ENCODE peak calls at places on chromosome 1, in seven cellular contexts. A is aorta, C is right lobe of liver, L is cardiac muscle cell, Y is colonic mucosa, X is osteoblast, O is mesenchymal stem cell. Z is an unnamed sample. For H3K27me3, the result is how much of the 10 kb centered on the place peaks cover.

GRCh38 chr1:203480084-203480483 is 4.5 kb downstream of the PRELP start:
- DNase-seq in A (no peak), C (no peak), L (peak), Y (no peak), X (no peak), O (peak), Z (no peak)

GRCh38 chr1:51488372-51489050 is 30.6 kb downstream of the EPS15 start:
- DNase-seq in A (no peak), C (no peak), L (peak), Y (no peak), X (no peak), O (peak), Z (no peak)

GRCh38 chr1:156608981-156609380 is 7.7 kb upstream of the GPATCH4 start:
- DNase-seq in A (peak), C (no peak), L (no peak), Y (peak), X (no peak), O (peak), Z (peak)

GRCh38 chr1:111707906-111708305 is 31.3 kb downstream of the INKA2 start:
- DNase-seq in A (no peak), C (no peak), L (peak), Y (no peak), X (no peak), O (peak), Z (no peak)

GRCh38 chr1:212561501-212561931 is 47.0 kb upstream of the ATF3 start:
- DNase-seq in A (peak), C (no peak), L (peak), Y (no peak), X (peak), O (peak), Z (no peak)

GRCh38 chr1:64527191-64527590 is 57.3 kb downstream of the CACHD1 start:
- DNase-seq in A (no peak), C (no peak), L (no peak), Y (no peak), X (no peak), O (no peak), Z (no peak)

GRCh38 chr1:54904476-54905048 is 17.6 kb upstream of the DHCR24 start:
- DNase-seq in A (no peak), C (no peak), L (peak), Y (no peak), X (peak), O (peak), Z (no peak)

GRCh38 chr1:16921391-16922185 is at the start of gene CROCC:
- DNase-seq in A (peak), C (no peak), L (peak), Y (no peak), X (peak), O (peak), Z (peak)

GRCh38 chr1:160954158-160955104 is at the start of gene ITLN2:
- DNase-seq in A (no peak), C (no peak), L (peak), Y (peak), X (peak), O (peak), Z (peak)

GRCh38 chr1:239955431-239955830 is 136.3 kb upstream of the FMN2 start:
- DNase-seq in A (no peak), C (no peak), L (no peak), Y (no peak), X (no peak), O (no peak), Z (no peak)

GRCh38 chr1:151968058-151968457 is 25.6 kb downstream of the S100A10 start:
- DNase-seq in A (no peak), C (no peak), L (peak), Y (peak), X (peak), O (peak), Z (peak)

GRCh38 chr1:225770586-225771248 is 6.9 kb upstream of the SRP9 start:
- DNase-seq in A (no peak), C (peak), L (peak), Y (no peak), X (no peak), O (no peak), Z (peak)

GRCh38 chr1:7249516-7249915 is 464.3 kb downstream of the CAMTA1 start:
- DNase-seq in A (no peak), C (no peak), L (no peak), Y (no peak), X (no peak), O (no peak), Z (no peak)

DNA sequence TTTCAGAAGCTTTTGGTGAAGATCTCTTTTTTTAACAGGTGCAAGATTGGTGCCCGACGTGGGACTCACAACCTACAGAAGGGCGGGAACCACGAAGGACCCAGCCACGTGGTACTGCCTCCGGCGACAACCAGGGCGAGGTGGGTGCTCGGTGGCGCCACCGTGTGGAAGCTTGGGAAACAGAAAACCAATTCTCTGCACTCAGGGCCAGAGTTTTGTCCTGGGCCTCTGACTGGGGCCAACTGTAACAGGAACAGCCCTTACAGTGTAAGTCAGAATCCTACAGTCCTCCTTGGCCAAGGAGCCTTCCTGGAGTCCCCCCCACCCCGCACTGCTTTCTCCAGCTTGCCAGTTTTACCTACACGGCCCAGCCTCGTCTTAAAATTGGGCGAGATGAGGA is 11.6 kb upstream of the S100A7A start:
- DNase-seq in A (peak), C (peak), L (no peak), Y (peak), X (no peak), O (no peak), Z (peak)
- H3K4me3 ChIP-seq in A (no peak), C (no peak), L (no peak), Y (no peak), X (no peak), O (no peak), Z (no peak)

GRCh38 chr1:87333692-87334347 is 5.1 kb downstream of the LMO4 start:
- DNase-seq in A (no peak), C (no peak), L (no peak), Y (no peak), X (peak), O (peak), Z (no peak)
- H3K27me3 ChIP-seq in A (under half), C (under half), L (under half), Y (under half), X (under half), O (under half), Z (under half)

DNA sequence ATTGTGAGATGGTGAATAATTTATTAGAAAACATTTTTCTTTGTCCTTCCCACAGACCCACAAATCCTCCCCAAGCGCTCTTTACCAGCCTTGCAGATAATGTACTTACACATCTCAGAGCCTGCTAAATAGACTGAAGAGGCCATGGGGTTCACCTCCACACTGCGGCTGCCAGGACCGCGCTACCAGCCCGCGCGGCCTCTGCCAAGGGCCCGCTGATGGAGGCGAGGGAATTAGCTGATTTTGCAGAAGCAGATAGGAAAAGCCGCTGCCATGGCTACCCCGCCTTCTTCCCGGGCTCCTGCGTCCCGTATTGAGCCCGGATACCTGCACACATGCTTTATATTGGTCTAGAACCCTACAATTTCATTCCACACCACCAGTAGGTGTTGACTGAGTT is 248.0 kb upstream of the FOXD3 start:
- DNase-seq in A (no peak), C (no peak), L (no peak), Y (no peak), X (no peak), O (no peak), Z (no peak)
- H3K4me3 ChIP-seq in A (no peak), C (no peak), L (no peak), Y (no peak), X (no peak), O (peak), Z (peak)

GRCh38 chr1:44024903-44025525 is 6.2 kb downstream of the SLC6A9 start:
- DNase-seq in A (no peak), C (no peak), L (no peak), Y (no peak), X (peak), O (no peak), Z (peak)

GRCh38 chr1:44029260-44029910 is 1.9 kb downstream of the SLC6A9 start:
- DNase-seq in A (no peak), C (no peak), L (no peak), Y (no peak), X (peak), O (no peak), Z (peak)

GRCh38 chr1:44024031-44024902 is 7.0 kb downstream of the SLC6A9 start:
- DNase-seq in A (no peak), C (no peak), L (no peak), Y (no peak), X (peak), O (no peak), Z (peak)

GRCh38 chr1:44027320-44027719 is 3.9 kb downstream of the SLC6A9 start:
- DNase-seq in A (no peak), C (no peak), L (no peak), Y (no peak), X (no peak), O (no peak), Z (no peak)

DNA sequence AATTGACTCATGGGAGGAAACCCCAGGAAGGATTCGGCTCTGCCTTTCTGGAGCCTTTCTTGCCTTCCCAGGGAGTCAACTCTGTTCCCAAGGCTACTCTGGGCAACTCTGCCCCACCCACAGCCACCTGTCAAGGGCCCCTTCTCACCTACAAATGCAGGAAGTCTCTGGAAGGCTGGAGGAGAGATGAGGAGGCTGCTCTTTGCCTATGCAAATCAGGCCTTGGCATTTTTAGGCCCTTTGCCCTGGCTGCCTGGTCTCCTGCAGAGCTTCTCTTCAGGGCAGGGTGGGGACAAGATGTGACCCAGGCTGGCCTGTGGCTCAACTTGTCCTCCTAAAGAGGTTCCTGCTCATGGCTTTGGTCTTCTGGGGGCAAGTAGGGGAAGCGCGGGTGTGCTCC is 5.4 kb downstream of the SLC6A9 start:
- DNase-seq in A (no peak), C (no peak), L (no peak), Y (peak), X (peak), O (no peak), Z (peak)
- H3K27me3 ChIP-seq in A (under half), C (under half), L (under half), Y (under half), X (under half), O (under half), Z (under half)

DNA sequence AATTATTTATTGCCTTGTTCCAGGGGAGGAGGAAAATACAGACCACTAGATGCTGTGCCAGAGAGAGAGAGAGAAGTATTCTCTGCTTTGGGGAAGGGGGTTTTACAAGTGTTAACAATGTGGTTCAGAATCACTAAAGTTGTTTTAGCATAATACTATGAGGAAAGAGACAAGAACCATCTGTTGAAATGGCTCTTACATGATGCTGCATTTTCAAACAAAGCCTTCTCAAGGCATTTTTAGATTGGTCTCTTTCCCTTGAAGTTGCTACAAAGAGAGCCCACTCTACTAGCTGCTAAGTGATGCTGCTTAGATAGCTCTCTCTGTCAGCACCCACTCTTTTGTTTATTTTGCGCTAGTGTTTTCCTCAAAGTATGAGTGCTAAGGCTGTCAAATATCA is 255.1 kb downstream of the NFIA start:
- DNase-seq in A (no peak), C (no peak), L (peak), Y (no peak), X (no peak), O (peak), Z (no peak)
- H3K4me3 ChIP-seq in A (no peak), C (no peak), L (no peak), Y (no peak), X (peak), O (peak), Z (no peak)

GRCh38 chr1:3076388-3076740 is 7.4 kb downstream of the PRDM16 start:
- DNase-seq in A (no peak), C (no peak), L (no peak), Y (no peak), X (no peak), O (no peak), Z (no peak)
- H3K27me3 ChIP-seq in A (under half), C (under half), L (under half), Y (under half), X (under half), O (under half), Z (under half)

DNA sequence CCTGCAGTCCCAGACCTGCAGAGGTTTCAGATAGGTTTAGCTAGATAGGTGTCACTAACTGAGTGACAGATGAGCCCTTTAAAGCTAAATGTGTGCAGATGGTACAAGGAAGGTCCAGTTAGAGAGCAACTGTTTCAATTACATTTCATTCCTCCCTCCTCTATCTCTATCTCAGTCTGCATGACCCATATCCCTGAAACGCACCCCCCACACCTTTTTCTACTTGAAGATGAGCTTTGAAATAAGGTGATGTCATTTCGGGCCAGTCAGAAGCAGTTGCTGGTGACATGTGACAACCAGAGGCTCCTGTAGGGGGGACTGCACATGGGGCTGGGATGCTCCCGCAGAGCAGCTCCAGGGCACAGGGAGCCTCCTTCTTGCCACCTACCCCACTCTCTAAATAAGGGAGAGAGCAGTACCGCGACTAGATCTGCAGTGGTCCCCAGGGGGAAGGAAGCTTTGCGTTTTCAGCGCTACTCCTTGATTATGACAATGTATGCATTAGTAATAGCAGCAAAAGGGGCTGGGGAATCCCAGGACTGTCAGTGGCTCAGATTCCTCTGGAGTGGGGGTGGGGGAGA is 4.3 kb downstream of the ATP8B2 start:
- DNase-seq in A (no peak), C (no peak), L (no peak), Y (no peak), X (peak), O (no peak), Z (peak)
- H3K4me3 ChIP-seq in A (no peak), C (no peak), L (no peak), Y (no peak), X (peak), O (peak), Z (no peak)

DNA sequence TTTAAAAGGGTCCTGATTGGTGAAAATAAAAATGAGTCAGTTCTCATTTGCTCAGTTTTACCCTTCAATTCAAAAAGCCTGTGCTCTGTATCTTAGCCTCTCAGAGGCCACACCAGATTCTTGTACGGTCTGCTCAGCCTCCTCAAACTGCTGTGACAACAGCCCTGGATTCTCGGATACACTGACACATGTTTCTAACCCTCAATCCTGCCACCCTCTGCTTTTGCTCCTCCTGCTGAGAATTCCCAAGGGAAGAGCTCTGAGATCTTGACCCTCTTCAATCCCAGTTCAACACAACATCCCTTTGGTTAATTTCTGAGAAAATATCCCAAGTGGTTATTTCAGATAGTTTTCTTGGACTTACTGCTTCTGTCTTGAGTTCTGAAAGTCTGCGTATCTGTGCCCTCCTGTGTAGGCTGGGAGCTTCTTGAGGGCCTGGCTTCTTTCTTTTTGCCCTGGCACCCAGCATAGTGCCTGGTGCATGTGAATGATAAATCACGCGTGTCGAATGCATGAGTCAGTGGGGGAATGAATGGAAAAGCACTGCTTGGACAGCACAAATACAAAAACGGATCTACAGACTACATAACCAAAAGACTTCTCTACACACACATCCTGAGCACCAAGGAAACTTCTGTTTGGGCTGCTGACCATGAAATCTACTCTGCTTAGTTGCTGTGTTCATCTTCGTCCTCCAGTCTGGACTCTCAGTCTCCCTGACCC is 24.5 kb downstream of the IRF2BP2 start:
- DNase-seq in A (no peak), C (no peak), L (peak), Y (no peak), X (peak), O (peak), Z (no peak)
- H3K27me3 ChIP-seq in A (under half), C (under half), L (under half), Y (under half), X (under half), O (under half), Z (under half)

GRCh38 chr1:154954541-154954940 is 1.4 kb downstream of the PBXIP1 start:
- DNase-seq in A (no peak), C (no peak), L (no peak), Y (no peak), X (peak), O (no peak), Z (no peak)
- H3K4me3 ChIP-seq in A (no peak), C (no peak), L (no peak), Y (peak), X (no peak), O (no peak), Z (no peak)

GRCh38 chr1:3037281-3038040 is 16.2 kb downstream of the ACTRT2 start:
- DNase-seq in A (peak), C (peak), L (no peak), Y (no peak), X (peak), O (no peak), Z (peak)

GRCh38 chr1:3036646-3037280 is 15.5 kb downstream of the ACTRT2 start:
- DNase-seq in A (peak), C (peak), L (no peak), Y (no peak), X (peak), O (no peak), Z (peak)

GRCh38 chr1:3038571-3039181 is 17.4 kb downstream of the ACTRT2 start:
- DNase-seq in A (peak), C (peak), L (no peak), Y (no peak), X (peak), O (no peak), Z (peak)

GRCh38 chr1:3040004-3040403 is 18.7 kb downstream of the ACTRT2 start:
- DNase-seq in A (no peak), C (no peak), L (no peak), Y (no peak), X (peak), O (no peak), Z (peak)

GRCh38 chr1:3038113-3038551 is 16.9 kb downstream of the ACTRT2 start:
- DNase-seq in A (peak), C (peak), L (no peak), Y (no peak), X (peak), O (no peak), Z (peak)
- H3K27me3 ChIP-seq in A (under half), C (under half), L (under half), Y (under half), X (under half), O (under half), Z (under half)

Z was measured in H7.